ENCODE peak calls at places on chromosomes 1 and 21, in six cellular contexts. O, P, L, D, Z and N are unnamed samples.

GRCh38 chr21:29098156-29098555 is 24.7 kb upstream of the CCT8 start:
- DNase-seq in O (no peak), Z (no peak), P (no peak), L (no peak), D (no peak), N (no peak)

GRCh38 chr1:184878602-184879001 is 95.7 kb downstream of the NIBAN1 start:
- DNase-seq in Z (no peak), O (no peak), L (no peak), P (no peak), D (no peak), N (no peak)

GRCh38 chr1:12600335-12600734 is 17.7 kb downstream of the DHRS3 start:
- DNase-seq in O (no peak), P (no peak), Z (no peak), D (no peak), L (no peak), N (no peak)

GRCh38 chr1:30965914-30966313 is 57.4 kb upstream of the SDC3 start:
- DNase-seq in D (no peak), Z (no peak), P (no peak), O (no peak), L (no peak), N (no peak)

GRCh38 chr1:102085896-102086295 is 89.2 kb upstream of the OLFM3 start:
- DNase-seq in P (no peak), O (no peak), D (no peak), L (no peak), Z (no peak), N (no peak)

GRCh38 chr1:31696246-31696645 is 7.6 kb downstream of the COL16A1 start:
- DNase-seq in D (no peak), O (no peak), Z (peak), P (no peak), L (no peak), N (no peak)

GRCh38 chr1:167165948-167166702 is 54.6 kb upstream of the POU2F1 start:
- DNase-seq in O (no peak), D (no peak), P (peak), L (no peak), Z (peak), N (peak)

GRCh38 chr1:16076871-16077250 is 3.4 kb upstream of the FAM131C start:
- DNase-seq in O (no peak), L (peak), Z (no peak), P (peak), D (no peak), N (peak)